ENCODE peak calls at places on chromosomes 1 and 21, in four cellular contexts. T is tibial artery, O is GM13977, G is endothelial cell. J is an unnamed sample.

GRCh38 chr1:220573836-220574235 is 45.9 kb downstream of the MARK1 start:
- DNase-seq in T (no peak), O (no peak), G (no peak), J (no peak)

GRCh38 chr1:107965112-107965991 is at the start of gene VAV3:
- DNase-seq in T (peak), O (peak), G (peak), J (peak)

GRCh38 chr1:84724128-84724860 is 34.0 kb upstream of the SSX2IP start:
- DNase-seq in T (no peak), O (no peak), G (peak), J (peak)

GRCh38 chr1:220371324-220371723 is 99.1 kb upstream of the RAB3GAP2 start:
- DNase-seq in T (no peak), O (no peak), G (peak), J (no peak)

GRCh38 chr1:42952353-42953001 is 6.2 kb downstream of the SLC2A1 start:
- DNase-seq in T (no peak), O (peak), G (no peak), J (no peak)

GRCh38 chr1:112618721-112619517 is at the start of gene ST7L:
- DNase-seq in T (peak), O (peak), G (peak), J (peak)

GRCh38 chr1:27643626-27644368 is 8.8 kb upstream of the FGR start:
- DNase-seq in T (peak), O (peak), G (peak), J (peak)

GRCh38 chr21:42088658-42089057 is 17.5 kb downstream of the UMODL1 start:
- DNase-seq in T (no peak), O (no peak), G (no peak), J (no peak)

GRCh38 chr21:36255650-36256047 is 64.3 kb upstream of the MORC3 start:
- DNase-seq in T (no peak), O (peak), G (no peak), J (no peak)

GRCh38 chr1:76154213-76154956 is 79.8 kb downstream of the ST6GALNAC3 start:
- DNase-seq in T (peak), O (peak), G (peak), J (peak)

GRCh38 chr21:34865922-34866271 is 183.2 kb downstream of the RUNX1 start:
- DNase-seq in T (no peak), O (peak), G (no peak), J (no peak)

GRCh38 chr1:156097499-156098178 is 15.4 kb upstream of the MEX3A start:
- DNase-seq in T (no peak), O (no peak), G (no peak), J (no peak)

GRCh38 chr1:229420765-229421164 is 13.1 kb downstream of the ACTA1 start:
- DNase-seq in T (no peak), O (peak), G (no peak), J (no peak)

GRCh38 chr1:175863291-175864050 is 120.1 kb upstream of the TNR start:
- DNase-seq in T (no peak), O (no peak), G (no peak), J (no peak)

GRCh38 chr1:25794325-25794724 is 5.7 kb upstream of the SELENON start:
- DNase-seq in T (no peak), O (no peak), G (no peak), J (no peak)

GRCh38 chr1:237838904-237839534 is 51.7 kb downstream of the ZP4 start:
- DNase-seq in T (no peak), O (no peak), G (no peak), J (no peak)

GRCh38 chr1:202934755-202935154 is 7.7 kb upstream of the KLHL12 start:
- DNase-seq in T (no peak), O (no peak), G (no peak), J (no peak)

GRCh38 chr1:51519857-51520699 is 1.0 kb upstream of the EPS15 start:
- DNase-seq in T (no peak), O (no peak), G (no peak), J (no peak)

GRCh38 chr1:1185101-1185765 is 11.6 kb downstream of the TTLL10 start:
- DNase-seq in T (no peak), O (no peak), G (peak), J (peak)

GRCh38 chr1:1672181-1672965 is 13.6 kb upstream of the CDK11B start:
- DNase-seq in T (no peak), O (peak), G (no peak), J (no peak)

GRCh38 chr1:81672766-81673165 is 128.0 kb upstream of the ADGRL2 start:
- DNase-seq in T (no peak), O (no peak), G (no peak), J (no peak)

GRCh38 chr1:200473698-200474371 is 64.0 kb upstream of the ZNF281 start:
- DNase-seq in T (no peak), O (peak), G (no peak), J (peak)

GRCh38 chr1:226372885-226373284 is 35.0 kb downstream of the PARP1 start:
- DNase-seq in T (no peak), O (no peak), G (no peak), J (no peak)

GRCh38 chr1:156848461-156849150 is 10.3 kb downstream of the INSRR start:
- DNase-seq in T (no peak), O (peak), G (no peak), J (peak)

GRCh38 chr1:112954945-112955677 is 885 bp downstream of the SLC16A1 start:
- DNase-seq in T (peak), O (peak), G (peak), J (peak)

GRCh38 chr1:66402194-66402593 is 131.8 kb upstream of the SGIP1 start:
- DNase-seq in T (peak), O (peak), G (no peak), J (peak)

GRCh38 chr1:204812842-204813241 is 57.8 kb upstream of the NFASC start:
- DNase-seq in T (no peak), O (no peak), G (no peak), J (no peak)

GRCh38 chr1:38835230-38835827 is 24.2 kb downstream of the RRAGC start:
- DNase-seq in T (no peak), O (peak), G (peak), J (peak)

GRCh38 chr1:241269116-241269515 is 87.9 kb downstream of the RGS7 start:
- DNase-seq in T (no peak), O (no peak), G (peak), J (peak)

GRCh38 chr21:31502537-31503143 is 156.9 kb upstream of the SOD1 start:
- DNase-seq in T (no peak), O (no peak), G (no peak), J (no peak)

GRCh38 chr1:17227358-17227915 is 21.5 kb upstream of the PADI3 start:
- DNase-seq in T (no peak), O (no peak), G (no peak), J (no peak)

GRCh38 chr1:17222557-17222956 is 17.6 kb downstream of the PADI1 start:
- DNase-seq in T (no peak), O (no peak), G (no peak), J (no peak)

GRCh38 chr1:17228619-17229018 is 20.3 kb upstream of the PADI3 start:
- DNase-seq in T (no peak), O (no peak), G (no peak), J (no peak)

GRCh38 chr1:17224434-17224833 is 19.5 kb downstream of the PADI1 start:
- DNase-seq in T (no peak), O (no peak), G (no peak), J (no peak)

DNA sequence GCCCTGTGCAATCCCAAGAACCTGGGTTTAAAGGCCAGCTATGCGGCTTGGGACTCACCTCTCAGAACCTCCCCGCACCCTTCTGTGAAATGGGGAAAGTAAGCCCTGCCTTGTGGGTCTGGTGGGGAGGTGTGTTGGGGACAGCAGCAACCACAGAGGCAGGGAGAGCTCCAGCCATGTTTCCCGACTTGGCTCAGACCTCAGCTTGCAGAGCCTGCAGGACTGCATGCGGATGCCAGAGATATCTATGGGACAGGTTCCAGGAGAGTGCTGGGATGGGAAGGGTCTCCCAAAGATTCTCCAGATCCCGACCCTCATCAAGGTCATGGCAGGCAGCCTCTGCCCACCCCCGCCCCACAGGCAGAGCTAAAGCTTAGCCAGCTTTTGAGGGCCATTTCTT is 20.2 kb downstream of the PADI1 start:
- DNase-seq in T (no peak), O (no peak), G (no peak), J (no peak)
- TF ChIP-seq CTCF in T (no peak), O (no peak), G (no peak), J (no peak)

DNA sequence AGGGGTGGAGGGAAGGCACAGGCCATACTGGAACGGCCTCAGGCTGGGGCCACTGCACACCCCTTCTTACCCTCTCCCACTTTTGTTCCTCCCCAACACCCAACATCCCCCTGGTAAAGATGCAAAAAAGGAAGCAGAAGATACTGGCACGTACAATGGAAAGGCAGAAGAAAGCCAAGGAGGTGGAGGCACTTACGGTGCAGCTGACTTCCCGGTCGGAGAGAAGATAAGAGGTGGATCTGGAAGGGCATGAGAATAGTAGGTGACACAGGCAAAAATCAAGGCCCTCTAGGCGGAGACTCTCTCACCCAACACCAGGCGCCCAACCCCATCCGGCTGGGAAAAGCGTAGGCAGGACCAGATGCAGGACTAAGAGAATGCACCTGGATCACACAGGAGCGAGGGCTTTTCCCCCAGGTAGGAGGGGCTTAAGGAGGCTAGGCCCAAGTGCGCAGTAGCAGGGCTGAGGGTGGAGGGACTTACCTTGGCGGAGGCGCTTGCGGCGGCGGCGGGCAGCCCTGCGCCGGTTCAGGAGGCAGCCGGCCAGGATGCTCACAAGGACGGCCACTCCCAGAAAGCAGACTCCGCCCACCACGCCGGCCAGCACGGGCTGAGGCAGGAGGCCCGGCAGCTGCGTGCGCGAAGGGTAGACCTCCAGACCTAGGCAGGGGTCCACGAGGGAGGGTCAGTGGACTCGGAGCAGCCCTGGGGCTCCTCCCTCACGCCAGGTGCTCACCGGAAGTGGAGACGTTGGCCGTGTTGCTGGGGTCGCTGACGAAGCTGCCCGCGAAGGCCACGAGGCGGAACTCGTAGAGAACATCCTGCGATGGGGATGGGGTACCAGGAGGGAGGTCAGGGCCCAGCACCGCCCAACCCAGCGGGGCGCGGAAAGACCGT is 4.1 kb upstream of the TAGLN2 start:
- DNase-seq in T (no peak), O (no peak), G (no peak), J (no peak)
- TF ChIP-seq CTCF in T (no peak), O (no peak), G (no peak), J (no peak)

GRCh38 chr1:10383630-10384029 is 15.2 kb upstream of the PGD start:
- DNase-seq in T (no peak), O (no peak), G (no peak), J (no peak)
- TF ChIP-seq CTCF in T (no peak), O (no peak), G (no peak), J (no peak)

DNA sequence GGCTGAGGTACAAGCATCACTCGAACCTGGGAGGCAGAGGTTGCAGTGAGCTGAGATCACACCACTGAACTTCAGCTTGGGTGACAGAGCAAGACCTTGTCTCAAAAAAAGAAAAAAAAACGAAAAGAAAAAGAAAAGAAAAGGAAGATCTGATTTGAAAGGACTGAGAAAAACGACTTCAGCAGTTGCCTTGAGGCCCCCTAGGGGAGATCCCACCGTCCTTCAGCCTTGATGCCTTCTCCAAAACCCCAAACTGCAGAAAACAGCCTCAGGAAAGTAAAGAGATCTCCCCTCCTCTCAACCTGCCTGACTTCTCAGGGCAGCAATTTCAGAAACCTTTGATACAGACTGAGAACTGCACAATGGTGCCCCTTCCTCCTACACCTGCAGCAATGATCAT is 50.9 kb upstream of the BCAR3 start:
- DNase-seq in T (no peak), O (no peak), G (no peak), J (no peak)
- TF ChIP-seq CTCF in T (no peak), O (peak), G (no peak), J (peak)

DNA sequence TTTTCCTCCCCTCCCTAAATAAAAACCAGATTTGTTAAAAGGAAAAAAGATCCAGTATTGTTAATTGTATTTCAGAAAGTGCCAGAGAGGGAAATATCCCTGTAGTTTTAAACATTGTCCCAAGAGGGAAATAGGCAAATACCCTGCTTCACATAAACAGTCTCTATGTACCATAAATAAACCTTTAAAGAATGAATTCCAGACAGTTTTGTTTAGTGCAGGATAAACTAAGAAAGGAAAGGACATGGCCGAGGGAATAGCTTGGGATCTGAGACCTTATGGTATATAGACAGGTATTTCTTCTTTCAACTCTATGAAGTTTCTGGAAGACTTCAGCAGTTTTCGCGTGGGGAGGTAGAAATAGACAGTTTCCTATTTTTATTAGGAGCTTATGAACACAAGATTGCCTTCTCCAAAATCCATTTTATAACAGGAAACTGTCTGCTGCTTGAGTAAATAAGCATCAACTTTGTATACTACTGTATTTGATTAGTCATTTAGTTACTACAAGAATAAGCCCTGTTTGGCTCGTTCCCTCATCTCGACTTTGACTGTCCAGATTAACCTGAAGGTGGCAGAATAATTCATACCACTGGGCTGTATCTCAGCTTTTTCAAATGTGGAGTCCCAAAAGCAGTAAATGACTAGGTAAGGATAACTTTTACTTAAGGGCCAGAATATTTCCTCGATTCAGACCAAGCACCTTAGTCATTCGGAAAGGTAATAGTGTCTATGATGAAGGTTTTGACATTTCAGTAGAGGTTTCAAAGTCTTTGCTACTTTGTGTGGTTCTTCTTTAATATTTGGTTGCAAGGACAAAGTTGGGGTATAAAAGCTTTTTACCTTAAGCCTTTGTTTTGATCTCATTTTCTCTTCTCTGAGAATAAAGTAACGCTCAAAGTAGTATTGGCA is 177.5 kb downstream of the VPS13D start:
- DNase-seq in T (no peak), O (peak), G (no peak), J (no peak)
- TF ChIP-seq CTCF in T (peak), O (no peak), G (no peak), J (no peak)

GRCh38 chr21:37658994-37659458 is 257.2 kb downstream of the KCNJ6 start:
- DNase-seq in T (peak), O (no peak), G (no peak), J (no peak)
- TF ChIP-seq CTCF in T (peak), O (no peak), G (no peak), J (no peak)

GRCh38 chr1:192809286-192810252 is 730 bp downstream of the RGS2 start:
- DNase-seq in T (peak), O (no peak), G (peak), J (no peak)

GRCh38 chr1:192808588-192809285 is at the start of gene RGS2:
- DNase-seq in T (peak), O (peak), G (peak), J (peak)

GRCh38 chr1:192807968-192808587 is 761 bp upstream of the RGS2 start:
- DNase-seq in T (no peak), O (no peak), G (no peak), J (no peak)

GRCh38 chr1:192805832-192806323 is 3.0 kb upstream of the RGS2 start:
- DNase-seq in T (no peak), O (peak), G (peak), J (no peak)

DNA sequence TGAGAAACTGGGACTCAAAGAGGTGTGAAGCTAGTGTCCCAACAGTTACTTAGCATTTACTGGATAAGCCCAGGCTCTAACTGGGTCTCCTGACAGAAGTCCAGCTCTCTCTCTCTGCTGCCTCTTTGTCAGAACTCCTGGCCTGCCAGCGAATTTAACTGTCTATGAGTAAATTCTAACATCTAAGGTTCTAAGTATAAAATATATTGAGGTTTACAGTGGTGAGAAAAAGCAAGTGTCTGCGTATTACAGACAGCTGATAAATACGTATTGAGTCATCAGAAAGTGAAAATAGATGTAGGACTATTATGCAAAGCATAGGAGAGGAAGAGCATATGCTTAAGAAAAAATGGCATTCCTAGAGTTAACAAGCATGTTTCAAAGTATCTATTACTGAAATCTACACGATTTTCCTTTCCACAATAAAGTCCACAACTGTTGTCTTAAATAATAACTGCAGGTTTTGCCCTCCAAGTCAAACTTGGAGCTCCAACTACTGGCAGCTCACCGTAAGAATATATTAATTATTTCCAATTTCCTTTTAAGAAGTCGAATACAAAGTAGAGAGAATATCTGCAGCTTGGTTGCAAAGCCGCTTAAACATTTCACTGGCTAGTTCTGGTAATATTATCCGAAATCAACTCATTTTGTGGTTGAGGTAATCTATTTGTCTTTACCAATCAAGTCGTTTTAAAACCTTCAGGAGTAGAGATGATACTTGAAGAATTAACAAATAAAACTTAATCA is 1.4 kb upstream of the RGS2 start:
- DNase-seq in T (no peak), O (peak), G (no peak), J (no peak)
- TF ChIP-seq CTCF in T (no peak), O (no peak), G (no peak), J (no peak)

J was measured in nephron progenitor cell.